ENCODE peak calls at places on chromosomes 4 and X, in seven cellular contexts. A is psoas muscle, R is MM.1S, B is fibroblast of lung, K is tibial artery, P is aorta, Z is upper lobe of right lung. C is an unnamed sample. For H3K36me3, the result is how much of the 10 kb centered on the place peaks cover.

GRCh38 chrX:100512471-100512870 is 72.3 kb upstream of the TNMD start:
- DNase-seq in A (no peak), R (no peak), B (peak), K (no peak), P (no peak), Z (no peak), C (peak)

GRCh38 chrX:130082244-130083106 is 27.8 kb downstream of the ELF4 start:
- DNase-seq in A (peak), R (peak), B (no peak), K (peak), P (peak), Z (peak), C (peak)

GRCh38 chr4:5839751-5840674 is 52.9 kb downstream of the CRMP1 start:
- DNase-seq in A (peak), R (no peak), B (no peak), K (no peak), P (peak), Z (no peak), C (no peak)

GRCh38 chr4:82785248-82786003 is 13.2 kb downstream of the SCD5 start:
- DNase-seq in A (no peak), R (no peak), B (peak), K (no peak), P (no peak), Z (no peak), C (peak)

GRCh38 chr4:6688879-6689505 is 4.7 kb upstream of the S100P start:
- DNase-seq in A (no peak), R (peak), B (peak), K (no peak), P (no peak), Z (no peak), C (peak)

GRCh38 chrX:79259073-79259689 is 108.0 kb downstream of the ITM2A start:
- DNase-seq in A (no peak), R (peak), B (no peak), K (no peak), P (no peak), Z (no peak), C (peak)

GRCh38 chr4:139791681-139792080 is 126.1 kb downstream of the MGST2 start:
- DNase-seq in A (no peak), R (no peak), B (no peak), K (no peak), P (no peak), Z (no peak), C (no peak)

GRCh38 chrX:137926090-137926489 is 360.2 kb downstream of the ZIC3 start:
- DNase-seq in A (no peak), R (peak), B (no peak), K (no peak), P (no peak), Z (no peak), C (peak)

GRCh38 chrX:22159071-22159470 is 113.6 kb upstream of the CBLL2 start:
- DNase-seq in A (no peak), R (no peak), B (peak), K (no peak), P (no peak), Z (no peak), C (no peak)

GRCh38 chr4:79540143-79540542 is 132.1 kb upstream of the GK2 start:
- DNase-seq in A (no peak), R (no peak), B (no peak), K (no peak), P (no peak), Z (no peak), C (no peak)

GRCh38 chr4:73721901-73722300 is 18.5 kb upstream of the CXCL8 start:
- DNase-seq in A (no peak), R (no peak), B (peak), K (no peak), P (no peak), Z (no peak), C (no peak)

GRCh38 chrX:151688695-151689094 is 6.6 kb upstream of the PRRG3 start:
- DNase-seq in A (no peak), R (no peak), B (no peak), K (no peak), P (no peak), Z (no peak), C (no peak)

GRCh38 chr4:173318648-173319211 is 15.4 kb downstream of the HMGB2 start:
- DNase-seq in A (no peak), R (peak), B (peak), K (no peak), P (no peak), Z (no peak), C (peak)

GRCh38 chr4:94342713-94343112 is at the start of gene HPGDS:
- DNase-seq in A (no peak), R (no peak), B (no peak), K (no peak), P (no peak), Z (no peak), C (no peak)

GRCh38 chr4:114223580-114223979 is 244.1 kb upstream of the ARSJ start:
- DNase-seq in A (no peak), R (no peak), B (no peak), K (no peak), P (no peak), Z (no peak), C (no peak)

GRCh38 chr4:105551968-105552746 is at the start of gene ARHGEF38:
- DNase-seq in A (no peak), R (peak), B (peak), K (no peak), P (no peak), Z (peak), C (peak)

GRCh38 chrX:46251755-46252154 is 293.5 kb downstream of the ZNF674 start:
- DNase-seq in A (no peak), R (no peak), B (peak), K (no peak), P (no peak), Z (no peak), C (peak)

GRCh38 chr4:41832961-41833360 is 84.4 kb upstream of the PHOX2B start:
- DNase-seq in A (no peak), R (no peak), B (no peak), K (no peak), P (no peak), Z (no peak), C (no peak)

GRCh38 chr4:130238121-130238520 is 1142.2 kb downstream of the C4orf33 start:
- DNase-seq in A (no peak), R (no peak), B (peak), K (no peak), P (no peak), Z (no peak), C (peak)

GRCh38 chr4:42750091-42750490 is 93.2 kb upstream of the ATP8A1 start:
- DNase-seq in A (no peak), R (peak), B (no peak), K (no peak), P (no peak), Z (no peak), C (peak)

GRCh38 chr4:6404611-6405416 is 67.6 kb downstream of the PPP2R2C start:
- DNase-seq in A (no peak), R (no peak), B (no peak), K (no peak), P (no peak), Z (no peak), C (no peak)

GRCh38 chrX:39705299-39705698 is 392.5 kb downstream of the BCOR start:
- DNase-seq in A (peak), R (no peak), B (peak), K (peak), P (peak), Z (peak), C (peak)

GRCh38 chr4:33696066-33696465 is 2548.2 kb downstream of the ARAP2 start:
- DNase-seq in A (no peak), R (no peak), B (peak), K (no peak), P (no peak), Z (no peak), C (no peak)

GRCh38 chrX:17009856-17010650 is 63.6 kb downstream of the REPS2 start:
- DNase-seq in A (no peak), R (no peak), B (no peak), K (no peak), P (no peak), Z (no peak), C (peak)

GRCh38 chr4:143768007-143768591 is 67.6 kb upstream of the FREM3 start:
- DNase-seq in A (no peak), R (no peak), B (peak), K (no peak), P (no peak), Z (no peak), C (no peak)

GRCh38 chr4:26809811-26810210 is 50.8 kb upstream of the STIM2 start:
- DNase-seq in A (no peak), R (no peak), B (no peak), K (no peak), P (no peak), Z (no peak), C (no peak)

GRCh38 chr4:534576-535151 is 35.7 kb downstream of the PIGG start:
- DNase-seq in A (no peak), R (no peak), B (no peak), K (no peak), P (no peak), Z (no peak), C (no peak)

GRCh38 chr4:532588-533317 is 33.7 kb downstream of the PIGG start:
- DNase-seq in A (no peak), R (no peak), B (no peak), K (no peak), P (no peak), Z (no peak), C (no peak)

GRCh38 chr4:533318-534100 is 34.5 kb downstream of the PIGG start:
- DNase-seq in A (no peak), R (no peak), B (no peak), K (no peak), P (no peak), Z (no peak), C (no peak)

GRCh38 chr4:535181-535923 is 36.3 kb downstream of the PIGG start:
- DNase-seq in A (no peak), R (no peak), B (no peak), K (no peak), P (no peak), Z (no peak), C (no peak)

GRCh38 chr4:534101-534575 is 35.1 kb downstream of the PIGG start:
- DNase-seq in A (no peak), R (no peak), B (no peak), K (no peak), P (no peak), Z (no peak), C (no peak)
- H3K36me3 ChIP-seq in A (under half), R (under half), B (under half), K (half or more), P (under half), Z (half or more), C (under half)

DNA sequence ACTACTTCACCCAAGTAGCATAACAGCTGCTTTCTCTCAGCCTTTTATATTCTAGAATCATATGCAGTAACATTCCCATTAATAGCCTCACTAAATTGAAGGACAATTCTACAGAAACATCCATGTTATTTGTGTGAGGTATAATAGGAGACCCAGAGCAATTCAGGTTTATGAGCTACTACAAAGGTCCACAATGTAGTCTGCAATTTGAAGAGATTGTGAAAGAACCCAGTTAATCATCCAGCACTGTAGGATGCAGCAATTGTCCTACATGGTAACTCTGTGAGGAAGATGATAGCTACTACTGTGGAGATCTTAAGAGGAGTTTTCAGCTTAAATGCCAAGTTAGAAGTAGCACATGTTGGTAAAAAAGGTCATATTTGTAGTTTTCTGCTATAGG is 30.8 kb downstream of the TMEM165 start:
- DNase-seq in A (no peak), R (no peak), B (no peak), K (no peak), P (no peak), Z (no peak), C (no peak)
- H3K36me3 ChIP-seq in A (under half), R (under half), B (under half), K (under half), P (under half), Z (half or more), C (under half)

DNA sequence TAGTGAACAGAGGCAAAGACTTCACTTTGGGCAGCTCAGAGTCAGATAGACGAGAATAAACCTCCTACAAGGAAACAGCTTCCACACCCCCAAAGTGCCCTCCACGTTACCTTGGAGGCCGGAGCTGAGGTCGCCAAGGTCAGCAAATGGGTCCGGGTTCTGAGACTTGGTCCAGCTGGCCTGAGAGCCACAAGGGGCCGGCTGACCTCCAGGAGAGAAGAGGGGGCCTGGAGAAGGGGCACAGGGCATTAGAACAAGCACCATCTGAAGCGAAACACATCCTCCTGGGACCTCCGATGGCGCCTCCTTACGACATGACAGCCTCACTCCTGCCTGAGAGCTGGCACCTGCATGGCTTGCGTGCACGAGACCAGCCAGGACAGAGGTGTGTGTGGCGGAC is 33.6 kb upstream of the CPLX1 start:
- DNase-seq in A (no peak), R (no peak), B (no peak), K (no peak), P (peak), Z (peak), C (no peak)
- H3K36me3 ChIP-seq in A (under half), R (under half), B (under half), K (half or more), P (under half), Z (half or more), C (under half)

DNA sequence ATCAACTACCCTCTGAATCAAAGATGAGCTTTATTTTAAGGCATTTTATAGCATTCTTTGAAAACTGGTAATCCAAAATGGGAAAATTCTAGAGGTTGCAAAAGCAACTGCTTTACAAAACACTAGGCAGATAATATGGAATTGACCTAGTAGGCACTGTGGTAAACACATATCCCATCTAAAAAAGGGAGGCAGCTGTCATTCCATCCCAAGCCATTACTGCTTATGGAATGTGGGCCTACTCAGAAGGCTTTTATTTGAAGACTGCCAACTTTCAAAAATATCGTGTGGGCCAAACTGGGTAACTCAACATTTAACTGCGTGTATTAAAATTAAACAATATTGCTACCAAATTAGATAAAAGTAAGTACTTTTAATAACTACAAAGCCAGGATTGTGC is 19.3 kb downstream of the UBE2D3 start:
- DNase-seq in A (no peak), R (no peak), B (no peak), K (no peak), P (no peak), Z (no peak), C (no peak)
- H3K36me3 ChIP-seq in A (under half), R (under half), B (under half), K (under half), P (under half), Z (half or more), C (under half)

DNA sequence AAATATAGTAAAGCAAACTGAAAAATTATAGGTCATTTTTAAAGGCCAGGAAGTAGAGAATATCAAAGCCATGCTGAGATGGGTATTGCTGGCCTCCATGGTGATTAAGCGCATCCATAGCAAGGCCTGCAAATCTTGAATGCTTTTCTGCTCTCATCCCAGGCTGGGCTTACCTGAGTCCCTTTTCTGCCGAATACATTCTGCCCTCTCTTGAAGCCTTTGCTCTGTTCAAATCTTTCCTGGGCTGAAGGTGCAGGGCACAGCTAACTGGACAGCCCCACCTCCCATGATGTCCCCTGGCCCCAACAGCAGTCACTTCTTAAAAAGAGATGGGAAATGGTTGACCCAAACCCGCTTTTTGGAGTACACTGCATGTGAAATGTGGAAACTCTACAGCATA is 10.1 kb upstream of the EIF1AX start:
- DNase-seq in A (no peak), R (no peak), B (no peak), K (no peak), P (no peak), Z (no peak), C (no peak)
- H3K36me3 ChIP-seq in A (under half), R (under half), B (under half), K (under half), P (under half), Z (under half), C (under half)

DNA sequence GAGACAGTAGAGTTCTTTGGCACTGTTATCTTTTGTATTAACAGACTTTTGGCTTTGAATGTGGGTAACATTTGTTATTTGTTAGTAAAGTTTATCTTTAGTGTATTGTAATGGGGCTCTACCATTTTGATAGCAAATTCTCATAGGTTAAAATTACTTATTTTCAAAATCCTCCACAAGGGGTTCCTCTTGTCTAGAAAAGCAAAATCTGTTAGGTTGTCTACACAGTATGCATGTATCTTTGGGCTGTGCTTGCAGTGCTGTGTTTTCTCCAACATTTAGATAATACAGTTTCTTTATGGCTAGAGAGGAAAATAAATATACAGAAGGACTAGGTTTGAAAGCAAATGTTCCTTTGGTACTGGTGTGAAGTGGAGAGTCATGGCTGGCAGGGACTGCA is 40.2 kb downstream of the POLR2B start:
- DNase-seq in A (no peak), R (no peak), B (no peak), K (no peak), P (no peak), Z (no peak), C (no peak)
- H3K36me3 ChIP-seq in A (under half), R (under half), B (under half), K (under half), P (under half), Z (half or more), C (under half)

GRCh38 chr4:99918656-99919055 is 24.4 kb upstream of the LAMTOR3 start:
- DNase-seq in A (no peak), R (no peak), B (no peak), K (no peak), P (no peak), Z (no peak), C (peak)
- H3K36me3 ChIP-seq in A (under half), R (under half), B (under half), K (under half), P (under half), Z (under half), C (under half)

C was measured in small intestine.